ENCODE peak calls at places on chromosomes 12 and 14, in nine cellular contexts. R, Q, W, D, V, K, Z, F and N are unnamed samples.
A peak's percentile ranks its signal among the peaks of the same experiment; 100 is the strongest.

GRCh38 chr12:124394462-124395128 is 99.7 kb downstream of the RFLNA start:
- DNase-seq in D (no peak), F (peak; percentile 29), W (no peak), Z (no peak), Q (no peak), V (no peak), R (no peak), K (no peak), N (no peak)

GRCh38 chr12:62629971-62630739 is 163.5 kb downstream of the MON2 start:
- DNase-seq in V (no peak), K (no peak), D (no peak), R (no peak), W (no peak), Z (no peak), Q (no peak), F (no peak), N (no peak)

GRCh38 chr12:70853326-70853725 is 67.2 kb downstream of the PTPRR start:
- DNase-seq in K (no peak), Z (no peak), D (no peak), V (no peak), R (no peak), F (peak; percentile 97), W (no peak), Q (no peak), N (no peak)

GRCh38 chr12:109621271-109621671 is 47.7 kb downstream of the MVK start:
- DNase-seq in Q (no peak), D (no peak), K (no peak), W (no peak), F (peak; percentile 67), R (no peak), V (no peak), Z (no peak), N (no peak)

GRCh38 chr12:27331927-27332324 is 710 bp upstream of the BMAL2 start:
- DNase-seq in Q (no peak), Z (no peak), K (no peak), V (no peak), R (no peak), F (peak; percentile 50), D (no peak), W (no peak), N (no peak)

GRCh38 chr12:129687731-129688130 is 216.1 kb downstream of the TMEM132D start:
- DNase-seq in W (no peak), F (no peak), D (no peak), V (no peak), R (no peak), Q (no peak), Z (no peak), K (no peak), N (no peak)

GRCh38 chr14:105859717-105860614 is 333.6 kb downstream of the TMEM121 start:
- DNase-seq in K (peak; percentile 21), W (no peak), R (no peak), Q (no peak), D (peak; percentile 9), V (peak; percentile 16), Z (no peak), F (no peak), N (no peak)

GRCh38 chr14:22264759-22265158 is 324.3 kb downstream of the DAD1 start:
- DNase-seq in D (no peak), F (no peak), Z (no peak), Q (no peak), V (no peak), K (no peak), R (no peak), W (no peak), N (no peak)

GRCh38 chr14:23640524-23641141 is 4.5 kb downstream of the DHRS2 start:
- DNase-seq in V (peak; percentile 39), F (peak; percentile 93), D (peak; percentile 38), W (no peak), K (no peak), R (peak; percentile 74), Q (peak; percentile 40), Z (no peak), N (peak; percentile 42)

GRCh38 chr12:79883216-79883615 is 51.7 kb downstream of the PPP1R12A start:
- DNase-seq in W (no peak), D (no peak), Q (no peak), K (no peak), F (no peak), V (no peak), R (no peak), Z (no peak), N (no peak)

GRCh38 chr12:106144847-106145246 is 6.1 kb upstream of the NUAK1 start:
- DNase-seq in D (no peak), K (no peak), W (no peak), V (no peak), F (peak; percentile 47), Z (no peak), R (no peak), Q (no peak), N (no peak)

GRCh38 chr14:77980475-77981321 is 180.8 kb downstream of the ADCK1 start:
- DNase-seq in F (no peak), D (no peak), V (peak; percentile 46), W (no peak), K (no peak), Q (peak; percentile 19), R (no peak), Z (no peak), N (peak; percentile 10)

GRCh38 chr14:77979171-77979570 is 179.3 kb downstream of the ADCK1 start:
- DNase-seq in K (no peak), W (no peak), Z (no peak), V (no peak), R (no peak), Q (no peak), D (no peak), F (no peak), N (no peak)

GRCh38 chr14:77985235-77985634 is 184.9 kb upstream of the NRXN3 start:
- DNase-seq in V (no peak), W (no peak), Q (no peak), F (no peak), D (peak; percentile 28), R (no peak), K (no peak), Z (no peak), N (no peak)

GRCh38 chr14:77979666-77980351 is 179.9 kb downstream of the ADCK1 start:
- DNase-seq in F (no peak), D (no peak), W (no peak), Q (no peak), K (no peak), V (no peak), R (no peak), Z (no peak), N (no peak)
- TF ChIP-seq CTCF in F (no peak), D (no peak), W (peak; percentile 22), Q (no peak), K (no peak), V (no peak), R (no peak), Z (no peak), N (no peak)

GRCh38 chr14:94113908-94114588 is 3.5 kb downstream of the IFI27 start:
- DNase-seq in V (no peak), Q (no peak), R (no peak), F (peak; percentile 41), K (no peak), W (no peak), D (no peak), Z (no peak), N (no peak)

GRCh38 chr14:94112513-94113060 is 2.1 kb downstream of the IFI27 start:
- DNase-seq in R (no peak), V (peak; percentile 36), Z (no peak), Q (no peak), D (no peak), F (peak; percentile 38), W (no peak), K (no peak), N (no peak)

GRCh38 chr14:94114589-94115067 is 4.1 kb downstream of the IFI27 start:
- DNase-seq in W (no peak), V (no peak), K (no peak), F (no peak), Z (no peak), D (no peak), Q (no peak), R (no peak), N (no peak)

GRCh38 chr14:94113490-94113889 is 3.0 kb downstream of the IFI27 start:
- DNase-seq in V (peak; percentile 73), K (no peak), Z (no peak), W (no peak), D (peak; percentile 68), Q (no peak), R (no peak), F (peak; percentile 35), N (no peak)

GRCh38 chr14:94113073-94113472 is 2.5 kb downstream of the IFI27 start:
- DNase-seq in R (no peak), D (no peak), Z (no peak), F (no peak), W (no peak), V (no peak), Q (no peak), K (no peak), N (no peak)
- H3K4me3 ChIP-seq in R (no peak overlapping the region), D (peak overlapping the region; percentile 44), Z (no peak overlapping the region), F (no peak overlapping the region), W (no peak overlapping the region), V (no peak overlapping the region), Q (peak overlapping the region; percentile 54), K (no peak overlapping the region), N (no peak overlapping the region)

GRCh38 chr14:97634786-97635185 is 837.6 kb downstream of the VRK1 start:
- DNase-seq in D (no peak), Z (no peak), K (no peak), R (no peak), W (no peak), F (no peak), Q (no peak), V (no peak), N (no peak)
- TF ChIP-seq CTCF in D (no peak), Z (no peak), K (no peak), R (no peak), W (no peak), F (no peak), Q (no peak), V (no peak), N (no peak)

GRCh38 chr12:75684678-75685620 is 173.5 kb upstream of the KRR1 start:
- DNase-seq in W (no peak), Z (no peak), K (no peak), Q (no peak), R (no peak), F (peak; percentile 78), V (no peak), D (no peak), N (peak; percentile 17)
- H3K4me3 ChIP-seq in W (no peak overlapping the region), Z (no peak overlapping the region), K (no peak overlapping the region), Q (no peak overlapping the region), R (no peak overlapping the region), F (no peak overlapping the region), V (no peak overlapping the region), D (no peak overlapping the region), N (no peak overlapping the region)

DNA sequence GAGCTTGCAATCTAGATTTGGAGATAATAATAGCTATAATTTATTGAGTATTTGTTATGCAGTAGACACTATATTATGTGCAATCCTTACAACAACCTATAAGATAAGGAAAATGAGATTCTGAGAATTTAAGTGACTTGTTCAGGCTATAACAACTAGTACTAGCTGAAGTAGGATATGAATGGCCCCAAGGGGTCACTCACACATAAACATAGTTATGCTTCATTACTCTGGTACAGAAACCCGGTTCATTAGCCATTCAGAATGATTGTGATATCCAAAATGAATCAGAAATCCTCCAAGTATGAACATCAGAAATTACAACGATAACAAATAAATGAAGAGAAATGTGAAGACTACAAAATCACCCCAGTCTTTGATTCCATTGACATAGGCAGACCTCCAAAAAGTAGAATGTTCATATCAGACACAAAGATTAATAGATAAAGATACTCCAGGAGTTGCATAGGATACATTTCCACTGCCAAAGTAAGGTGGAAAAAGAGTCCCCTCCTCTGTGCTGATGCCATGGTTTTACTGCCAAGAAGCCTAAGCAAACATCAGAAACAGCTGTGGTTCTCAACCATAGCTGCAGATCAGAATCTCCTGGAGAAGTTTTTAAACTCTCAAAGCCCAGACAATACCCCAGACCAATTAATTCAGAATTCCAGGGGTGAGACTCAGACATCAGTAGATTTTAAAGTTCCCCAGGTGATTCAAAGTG is 8.6 kb upstream of the NID2 start:
- DNase-seq in F (peak; percentile 65), R (no peak), V (no peak), D (no peak), K (no peak), W (no peak), Z (no peak), Q (no peak), N (no peak)
- TF ChIP-seq CTCF in F (no peak), R (no peak), V (no peak), D (no peak), K (no peak), W (no peak), Z (no peak), Q (no peak), N (no peak)